ENCODE peak calls at places on chromosomes 12 and 14, in five cellular contexts. D is T-helper 17 cell; O is aorta; Q is activated CD8-positive, alpha-beta T cell treated with anti-CD3 and anti-CD28 coated beads for 36 hours; Y is omental fat pad. H is an unnamed sample.

GRCh38 chr12:3107071-3107583 is 29.9 kb downstream of the TSPAN9 start:
- ATAC-seq in Y (no peak), O (no peak), D (no peak), Q (no peak), H (no peak)

GRCh38 chr12:113136128-113136989 is 798 bp upstream of the RASAL1 start:
- ATAC-seq in Y (no peak), O (no peak), D (peak; percentile 74), Q (peak; percentile 79), H (no peak)

GRCh38 chr14:55706893-55707292 is 126.9 kb downstream of the KTN1 start:
- ATAC-seq in O (no peak), D (no peak), Y (no peak), Q (peak; percentile 55), H (no peak)

GRCh38 chr12:68867606-68868005 is 59.6 kb downstream of the MDM2 start:
- ATAC-seq in O (no peak), Y (no peak), Q (no peak), D (no peak), H (no peak)

GRCh38 chr14:65169351-65169750 is 67.0 kb upstream of the MAX start:
- ATAC-seq in O (no peak), Y (no peak), Q (peak; percentile 71), D (no peak), H (peak; percentile 17)

GRCh38 chr12:4243098-4243795 is 30.3 kb upstream of the CCND2 start:
- ATAC-seq in O (no peak), Y (no peak), Q (no peak), D (no peak), H (no peak)

GRCh38 chr12:45655186-45655585 is 74.3 kb upstream of the ARID2 start:
- ATAC-seq in Q (peak; percentile 100), O (no peak), Y (no peak), D (peak; percentile 100), H (no peak)

GRCh38 chr12:10753066-10753465 is 29.9 kb upstream of the YBX3 start:
- ATAC-seq in D (no peak), Q (no peak), O (no peak), Y (peak; percentile 58), H (no peak)

GRCh38 chr12:99553461-99553860 is 94.1 kb upstream of the GARIN6 start:
- ATAC-seq in Y (no peak), D (no peak), Q (no peak), O (no peak), H (no peak)

GRCh38 chr14:61528591-61529021 is 166.7 kb upstream of the HIF1A start:
- ATAC-seq in O (no peak), D (peak; percentile 32), Y (no peak), Q (peak; percentile 56), H (no peak)

GRCh38 chr14:51079489-51079888 is 15.4 kb downstream of the TRIM9 start:
- ATAC-seq in O (no peak), Y (peak; percentile 19), Q (no peak), D (no peak), H (no peak)

GRCh38 chr14:65203574-65203973 is 101.3 kb upstream of the MAX start:
- ATAC-seq in O (peak; percentile 19), Y (no peak), D (no peak), Q (no peak), H (no peak)

GRCh38 chr14:33932526-33933292 is 18.2 kb downstream of the EGLN3 start:
- ATAC-seq in Q (no peak), Y (no peak), D (no peak), O (no peak), H (no peak)

GRCh38 chr14:73426877-73427276 is 31.5 kb downstream of the NUMB start:
- ATAC-seq in Q (no peak), O (peak; percentile 46), Y (no peak), D (no peak), H (peak; percentile 41)

GRCh38 chr12:9773216-9773877 is 12.6 kb upstream of the CD69 start:
- ATAC-seq in O (no peak), D (peak; percentile 78), Y (no peak), Q (peak; percentile 38), H (no peak)

GRCh38 chr14:64692597-64693350 is 11.4 kb upstream of the PLEKHG3 start:
- ATAC-seq in D (no peak), O (no peak), Q (no peak), Y (no peak), H (peak; percentile 21)

GRCh38 chr12:55972045-55972843 is 1.6 kb upstream of the RAB5B start:
- ATAC-seq in Q (no peak), O (no peak), Y (no peak), D (no peak), H (peak; percentile 11)

GRCh38 chr12:103392722-103393121 is 103.0 kb downstream of the C12orf42 start:
- ATAC-seq in Q (no peak), O (no peak), D (no peak), Y (no peak), H (no peak)

GRCh38 chr12:6390084-6390799 is 6.3 kb downstream of the LTBR start:
- ATAC-seq in Y (no peak), Q (no peak), O (no peak), D (no peak), H (no peak)

GRCh38 chr14:92549853-92550244 is 36.3 kb downstream of the RIN3 start:
- ATAC-seq in O (peak; percentile 78), D (no peak), Q (no peak), Y (no peak), H (peak; percentile 79)

GRCh38 chr12:95721320-95721719 is 69.2 kb downstream of the NTN4 start:
- ATAC-seq in O (no peak), Q (no peak), D (no peak), Y (no peak), H (no peak)

GRCh38 chr12:102026728-102027127 is 35.1 kb downstream of the WASHC3 start:
- ATAC-seq in D (no peak), O (no peak), Y (no peak), Q (no peak), H (no peak)

GRCh38 chr12:108693186-108693585 is 38.1 kb downstream of the CORO1C start:
- ATAC-seq in Y (no peak), Q (no peak), D (no peak), O (no peak), H (no peak)

GRCh38 chr14:100096656-100097055 is 31.4 kb downstream of the EVL start:
- ATAC-seq in Y (no peak), Q (no peak), D (no peak), O (no peak), H (no peak)

GRCh38 chr14:65348137-65348536 is 64.4 kb upstream of the FUT8 start:
- ATAC-seq in O (no peak), Y (no peak), Q (no peak), D (no peak), H (peak; percentile 60)

GRCh38 chr14:37903561-37904191 is 304.0 kb upstream of the SSTR1 start:
- ATAC-seq in Q (no peak), Y (no peak), O (no peak), D (no peak), H (no peak)

GRCh38 chr14:65159281-65160062 is 57.2 kb upstream of the MAX start:
- ATAC-seq in Y (no peak), O (no peak), D (no peak), Q (peak; percentile 52), H (no peak)